ENCODE peak calls at places on chromosomes 4 and X, in ten cellular contexts. One of them, this sample, is unnamed.

GRCh38 chrX:49812177-49812576 is 16.9 kb upstream of the PAGE4 start:
- DNase-seq in GM12892: no peak
- DNase-seq in T1000: no peak
- DNase-seq in Kasumi-1: no peak
- DNase-seq in activated CD4-positive, alpha-beta T cell treated with anti-CD3 and anti-CD28 coated beads, Interleukin-2, amount 10 ng/mL, durations not matched to agents 7 days and 5 days: no peak
- DNase-seq in DMS79 treated with DMSO at 0.1 percent for 48 hours: no peak
- DNase-seq in EL: no peak
- DNase-seq in left kidney: no peak
- DNase-seq in hepatocyte: no peak
- DNase-seq in iPS DF 6.9: no peak
- DNase-seq in this sample: no peak

GRCh38 chr4:48271626-48272025 is 2.0 kb upstream of the TEC start:
- DNase-seq in GM12892: no peak
- DNase-seq in T1000: no peak
- DNase-seq in Kasumi-1: no peak
- DNase-seq in activated CD4-positive, alpha-beta T cell treated with anti-CD3 and anti-CD28 coated beads, Interleukin-2, amount 10 ng/mL, durations not matched to agents 7 days and 5 days: no peak
- DNase-seq in DMS79 treated with DMSO at 0.1 percent for 48 hours: no peak
- DNase-seq in EL: no peak
- DNase-seq in left kidney: no peak
- DNase-seq in hepatocyte: no peak
- DNase-seq in iPS DF 6.9: no peak
- DNase-seq in this sample: no peak

GRCh38 chr4:189279188-189279587 is 661.5 kb upstream of the FRG1 start:
- DNase-seq in GM12892: no peak
- DNase-seq in T1000: no peak
- DNase-seq in Kasumi-1: no peak
- DNase-seq in activated CD4-positive, alpha-beta T cell treated with anti-CD3 and anti-CD28 coated beads, Interleukin-2, amount 10 ng/mL, durations not matched to agents 7 days and 5 days: no peak
- DNase-seq in DMS79 treated with DMSO at 0.1 percent for 48 hours: no peak
- DNase-seq in EL: peak
- DNase-seq in left kidney: no peak
- DNase-seq in hepatocyte: no peak
- DNase-seq in iPS DF 6.9: no peak
- DNase-seq in this sample: no peak

GRCh38 chrX:56385336-56385735 is 153.2 kb downstream of the KLF8 start:
- DNase-seq in GM12892: no peak
- DNase-seq in T1000: no peak
- DNase-seq in Kasumi-1: no peak
- DNase-seq in activated CD4-positive, alpha-beta T cell treated with anti-CD3 and anti-CD28 coated beads, Interleukin-2, amount 10 ng/mL, durations not matched to agents 7 days and 5 days: peak
- DNase-seq in DMS79 treated with DMSO at 0.1 percent for 48 hours: no peak
- DNase-seq in EL: no peak
- DNase-seq in left kidney: no peak
- DNase-seq in hepatocyte: no peak
- DNase-seq in iPS DF 6.9: no peak
- DNase-seq in this sample: peak

GRCh38 chr4:123505457-123506310 is 109.1 kb downstream of the SPRY1 start:
- DNase-seq in GM12892: peak
- DNase-seq in T1000: no peak
- DNase-seq in Kasumi-1: peak
- DNase-seq in activated CD4-positive, alpha-beta T cell treated with anti-CD3 and anti-CD28 coated beads, Interleukin-2, amount 10 ng/mL, durations not matched to agents 7 days and 5 days: peak
- DNase-seq in DMS79 treated with DMSO at 0.1 percent for 48 hours: peak
- DNase-seq in EL: peak
- DNase-seq in left kidney: peak
- DNase-seq in hepatocyte: peak
- DNase-seq in iPS DF 6.9: peak
- DNase-seq in this sample: peak

GRCh38 chrX:17682259-17682658 is 55.0 kb upstream of the SCML1 start:
- DNase-seq in GM12892: no peak
- DNase-seq in T1000: no peak
- DNase-seq in Kasumi-1: no peak
- DNase-seq in activated CD4-positive, alpha-beta T cell treated with anti-CD3 and anti-CD28 coated beads, Interleukin-2, amount 10 ng/mL, durations not matched to agents 7 days and 5 days: no peak
- DNase-seq in DMS79 treated with DMSO at 0.1 percent for 48 hours: no peak
- DNase-seq in EL: no peak
- DNase-seq in left kidney: no peak
- DNase-seq in hepatocyte: no peak
- DNase-seq in iPS DF 6.9: no peak
- DNase-seq in this sample: peak

GRCh38 chr4:76035799-76036389 is at the start of gene CXCL11:
- DNase-seq in GM12892: no peak
- DNase-seq in T1000: no peak
- DNase-seq in Kasumi-1: no peak
- DNase-seq in activated CD4-positive, alpha-beta T cell treated with anti-CD3 and anti-CD28 coated beads, Interleukin-2, amount 10 ng/mL, durations not matched to agents 7 days and 5 days: no peak
- DNase-seq in DMS79 treated with DMSO at 0.1 percent for 48 hours: no peak
- DNase-seq in EL: no peak
- DNase-seq in left kidney: no peak
- DNase-seq in hepatocyte: no peak
- DNase-seq in iPS DF 6.9: no peak
- DNase-seq in this sample: no peak

GRCh38 chrX:38375888-38376287 is 23.5 kb downstream of the OTC start:
- DNase-seq in GM12892: peak
- DNase-seq in T1000: no peak
- DNase-seq in Kasumi-1: peak
- DNase-seq in activated CD4-positive, alpha-beta T cell treated with anti-CD3 and anti-CD28 coated beads, Interleukin-2, amount 10 ng/mL, durations not matched to agents 7 days and 5 days: peak
- DNase-seq in DMS79 treated with DMSO at 0.1 percent for 48 hours: no peak
- DNase-seq in EL: no peak
- DNase-seq in left kidney: peak
- DNase-seq in hepatocyte: peak
- DNase-seq in iPS DF 6.9: no peak
- DNase-seq in this sample: no peak

GRCh38 chr4:110049951-110050925 is 137.6 kb downstream of the EGF start:
- DNase-seq in GM12892: peak
- DNase-seq in T1000: no peak
- DNase-seq in Kasumi-1: peak
- DNase-seq in activated CD4-positive, alpha-beta T cell treated with anti-CD3 and anti-CD28 coated beads, Interleukin-2, amount 10 ng/mL, durations not matched to agents 7 days and 5 days: peak
- DNase-seq in DMS79 treated with DMSO at 0.1 percent for 48 hours: no peak
- DNase-seq in EL: peak
- DNase-seq in left kidney: peak
- DNase-seq in hepatocyte: peak
- DNase-seq in iPS DF 6.9: peak
- DNase-seq in this sample: peak

GRCh38 chrX:30224541-30224940 is 5.9 kb upstream of the MAGEB3 start:
- DNase-seq in GM12892: no peak
- DNase-seq in T1000: no peak
- DNase-seq in Kasumi-1: no peak
- DNase-seq in activated CD4-positive, alpha-beta T cell treated with anti-CD3 and anti-CD28 coated beads, Interleukin-2, amount 10 ng/mL, durations not matched to agents 7 days and 5 days: no peak
- DNase-seq in DMS79 treated with DMSO at 0.1 percent for 48 hours: no peak
- DNase-seq in EL: no peak
- DNase-seq in left kidney: peak
- DNase-seq in hepatocyte: no peak
- DNase-seq in iPS DF 6.9: no peak
- DNase-seq in this sample: no peak

GRCh38 chr4:80322716-80323115 is 12.8 kb upstream of the CFAP299 start:
- DNase-seq in GM12892: no peak
- DNase-seq in T1000: no peak
- DNase-seq in Kasumi-1: peak
- DNase-seq in activated CD4-positive, alpha-beta T cell treated with anti-CD3 and anti-CD28 coated beads, Interleukin-2, amount 10 ng/mL, durations not matched to agents 7 days and 5 days: no peak
- DNase-seq in DMS79 treated with DMSO at 0.1 percent for 48 hours: no peak
- DNase-seq in EL: peak
- DNase-seq in left kidney: peak
- DNase-seq in hepatocyte: peak
- DNase-seq in iPS DF 6.9: no peak
- DNase-seq in this sample: no peak

GRCh38 chr4:66899422-66900065 is 645.8 kb downstream of the CENPC start:
- DNase-seq in GM12892: no peak
- DNase-seq in T1000: no peak
- DNase-seq in Kasumi-1: no peak
- DNase-seq in activated CD4-positive, alpha-beta T cell treated with anti-CD3 and anti-CD28 coated beads, Interleukin-2, amount 10 ng/mL, durations not matched to agents 7 days and 5 days: no peak
- DNase-seq in DMS79 treated with DMSO at 0.1 percent for 48 hours: no peak
- DNase-seq in EL: no peak
- DNase-seq in left kidney: no peak
- DNase-seq in hepatocyte: no peak
- DNase-seq in iPS DF 6.9: no peak
- DNase-seq in this sample: no peak

GRCh38 chrX:24153175-24153795 is 3.8 kb downstream of the ZFX start:
- DNase-seq in GM12892: no peak
- DNase-seq in T1000: no peak
- DNase-seq in Kasumi-1: no peak
- DNase-seq in activated CD4-positive, alpha-beta T cell treated with anti-CD3 and anti-CD28 coated beads, Interleukin-2, amount 10 ng/mL, durations not matched to agents 7 days and 5 days: peak
- DNase-seq in DMS79 treated with DMSO at 0.1 percent for 48 hours: peak
- DNase-seq in EL: peak
- DNase-seq in left kidney: no peak
- DNase-seq in hepatocyte: peak
- DNase-seq in iPS DF 6.9: no peak
- DNase-seq in this sample: no peak

GRCh38 chr4:770022-770421 is 55.9 kb downstream of the CPLX1 start:
- DNase-seq in GM12892: no peak
- DNase-seq in T1000: no peak
- DNase-seq in Kasumi-1: no peak
- DNase-seq in activated CD4-positive, alpha-beta T cell treated with anti-CD3 and anti-CD28 coated beads, Interleukin-2, amount 10 ng/mL, durations not matched to agents 7 days and 5 days: no peak
- DNase-seq in DMS79 treated with DMSO at 0.1 percent for 48 hours: no peak
- DNase-seq in EL: no peak
- DNase-seq in left kidney: no peak
- DNase-seq in hepatocyte: no peak
- DNase-seq in iPS DF 6.9: no peak
- DNase-seq in this sample: no peak

GRCh38 chr4:5976921-5977320 is 41.3 kb downstream of the C4orf50 start:
- DNase-seq in GM12892: no peak
- DNase-seq in T1000: no peak
- DNase-seq in Kasumi-1: no peak
- DNase-seq in activated CD4-positive, alpha-beta T cell treated with anti-CD3 and anti-CD28 coated beads, Interleukin-2, amount 10 ng/mL, durations not matched to agents 7 days and 5 days: no peak
- DNase-seq in DMS79 treated with DMSO at 0.1 percent for 48 hours: no peak
- DNase-seq in EL: no peak
- DNase-seq in left kidney: no peak
- DNase-seq in hepatocyte: no peak
- DNase-seq in iPS DF 6.9: no peak
- DNase-seq in this sample: no peak

GRCh38 chr4:102196221-102196620 is 149.1 kb downstream of the SLC39A8 start:
- DNase-seq in GM12892: no peak
- DNase-seq in T1000: no peak
- DNase-seq in Kasumi-1: peak
- DNase-seq in activated CD4-positive, alpha-beta T cell treated with anti-CD3 and anti-CD28 coated beads, Interleukin-2, amount 10 ng/mL, durations not matched to agents 7 days and 5 days: no peak
- DNase-seq in DMS79 treated with DMSO at 0.1 percent for 48 hours: no peak
- DNase-seq in EL: peak
- DNase-seq in left kidney: no peak
- DNase-seq in hepatocyte: no peak
- DNase-seq in iPS DF 6.9: no peak
- DNase-seq in this sample: no peak

GRCh38 chr4:22410645-22411247 is 105.1 kb downstream of the ADGRA3 start:
- DNase-seq in GM12892: no peak
- DNase-seq in T1000: no peak
- DNase-seq in Kasumi-1: peak
- DNase-seq in activated CD4-positive, alpha-beta T cell treated with anti-CD3 and anti-CD28 coated beads, Interleukin-2, amount 10 ng/mL, durations not matched to agents 7 days and 5 days: no peak
- DNase-seq in DMS79 treated with DMSO at 0.1 percent for 48 hours: peak
- DNase-seq in EL: no peak
- DNase-seq in left kidney: peak
- DNase-seq in hepatocyte: peak
- DNase-seq in iPS DF 6.9: no peak
- DNase-seq in this sample: no peak

GRCh38 chr4:75004755-75005668 is 72.1 kb downstream of the PARM1 start:
- DNase-seq in GM12892: peak
- DNase-seq in T1000: no peak
- DNase-seq in Kasumi-1: no peak
- DNase-seq in activated CD4-positive, alpha-beta T cell treated with anti-CD3 and anti-CD28 coated beads, Interleukin-2, amount 10 ng/mL, durations not matched to agents 7 days and 5 days: no peak
- DNase-seq in DMS79 treated with DMSO at 0.1 percent for 48 hours: peak
- DNase-seq in EL: no peak
- DNase-seq in left kidney: peak
- DNase-seq in hepatocyte: no peak
- DNase-seq in iPS DF 6.9: no peak
- DNase-seq in this sample: no peak

GRCh38 chr4:176635372-176636261 is 157.1 kb downstream of the VEGFC start:
- DNase-seq in GM12892: no peak
- DNase-seq in T1000: peak
- DNase-seq in Kasumi-1: no peak
- DNase-seq in activated CD4-positive, alpha-beta T cell treated with anti-CD3 and anti-CD28 coated beads, Interleukin-2, amount 10 ng/mL, durations not matched to agents 7 days and 5 days: no peak
- DNase-seq in DMS79 treated with DMSO at 0.1 percent for 48 hours: no peak
- DNase-seq in EL: peak
- DNase-seq in left kidney: peak
- DNase-seq in hepatocyte: peak
- DNase-seq in iPS DF 6.9: no peak
- DNase-seq in this sample: no peak

GRCh38 chr4:10635096-10635495 is 49.5 kb downstream of the CLNK start:
- DNase-seq in GM12892: no peak
- DNase-seq in T1000: no peak
- DNase-seq in Kasumi-1: no peak
- DNase-seq in activated CD4-positive, alpha-beta T cell treated with anti-CD3 and anti-CD28 coated beads, Interleukin-2, amount 10 ng/mL, durations not matched to agents 7 days and 5 days: no peak
- DNase-seq in DMS79 treated with DMSO at 0.1 percent for 48 hours: no peak
- DNase-seq in EL: no peak
- DNase-seq in left kidney: no peak
- DNase-seq in hepatocyte: no peak
- DNase-seq in iPS DF 6.9: no peak
- DNase-seq in this sample: no peak

GRCh38 chr4:114997596-114997995 is 115.8 kb downstream of the NDST4 start:
- DNase-seq in GM12892: no peak
- DNase-seq in T1000: no peak
- DNase-seq in Kasumi-1: no peak
- DNase-seq in activated CD4-positive, alpha-beta T cell treated with anti-CD3 and anti-CD28 coated beads, Interleukin-2, amount 10 ng/mL, durations not matched to agents 7 days and 5 days: no peak
- DNase-seq in DMS79 treated with DMSO at 0.1 percent for 48 hours: no peak
- DNase-seq in EL: no peak
- DNase-seq in left kidney: no peak
- DNase-seq in hepatocyte: no peak
- DNase-seq in iPS DF 6.9: no peak
- DNase-seq in this sample: no peak

GRCh38 chrX:121479406-121479805 is 432.0 kb downstream of the GLUD2 start:
- DNase-seq in GM12892: no peak
- DNase-seq in T1000: no peak
- DNase-seq in Kasumi-1: no peak
- DNase-seq in activated CD4-positive, alpha-beta T cell treated with anti-CD3 and anti-CD28 coated beads, Interleukin-2, amount 10 ng/mL, durations not matched to agents 7 days and 5 days: no peak
- DNase-seq in DMS79 treated with DMSO at 0.1 percent for 48 hours: no peak
- DNase-seq in EL: peak
- DNase-seq in left kidney: no peak
- DNase-seq in hepatocyte: no peak
- DNase-seq in iPS DF 6.9: no peak
- DNase-seq in this sample: no peak

GRCh38 chr4:71268156-71268555 is 70.7 kb upstream of the SLC4A4 start:
- DNase-seq in GM12892: no peak
- DNase-seq in T1000: no peak
- DNase-seq in Kasumi-1: no peak
- DNase-seq in activated CD4-positive, alpha-beta T cell treated with anti-CD3 and anti-CD28 coated beads, Interleukin-2, amount 10 ng/mL, durations not matched to agents 7 days and 5 days: no peak
- DNase-seq in DMS79 treated with DMSO at 0.1 percent for 48 hours: no peak
- DNase-seq in EL: peak
- DNase-seq in left kidney: peak
- DNase-seq in hepatocyte: no peak
- DNase-seq in iPS DF 6.9: no peak
- DNase-seq in this sample: no peak

GRCh38 chr4:152693875-152694274 is 14.1 kb upstream of the TMEM154 start:
- DNase-seq in GM12892: no peak
- DNase-seq in T1000: no peak
- DNase-seq in Kasumi-1: no peak
- DNase-seq in activated CD4-positive, alpha-beta T cell treated with anti-CD3 and anti-CD28 coated beads, Interleukin-2, amount 10 ng/mL, durations not matched to agents 7 days and 5 days: no peak
- DNase-seq in DMS79 treated with DMSO at 0.1 percent for 48 hours: no peak
- DNase-seq in EL: no peak
- DNase-seq in left kidney: no peak
- DNase-seq in hepatocyte: no peak
- DNase-seq in iPS DF 6.9: no peak
- DNase-seq in this sample: no peak

GRCh38 chr4:184510431-184510830 is 36.1 kb upstream of the IRF2 start:
- DNase-seq in GM12892: no peak
- DNase-seq in T1000: no peak
- DNase-seq in Kasumi-1: no peak
- DNase-seq in activated CD4-positive, alpha-beta T cell treated with anti-CD3 and anti-CD28 coated beads, Interleukin-2, amount 10 ng/mL, durations not matched to agents 7 days and 5 days: no peak
- DNase-seq in DMS79 treated with DMSO at 0.1 percent for 48 hours: no peak
- DNase-seq in EL: no peak
- DNase-seq in left kidney: no peak
- DNase-seq in hepatocyte: no peak
- DNase-seq in iPS DF 6.9: no peak
- DNase-seq in this sample: no peak

GRCh38 chrX:40130207-40130606 is 32.4 kb upstream of the BCOR start:
- DNase-seq in GM12892: no peak
- DNase-seq in T1000: no peak
- DNase-seq in Kasumi-1: no peak
- DNase-seq in activated CD4-positive, alpha-beta T cell treated with anti-CD3 and anti-CD28 coated beads, Interleukin-2, amount 10 ng/mL, durations not matched to agents 7 days and 5 days: no peak
- DNase-seq in DMS79 treated with DMSO at 0.1 percent for 48 hours: no peak
- DNase-seq in EL: peak
- DNase-seq in left kidney: no peak
- DNase-seq in hepatocyte: no peak
- DNase-seq in iPS DF 6.9: no peak
- DNase-seq in this sample: no peak

GRCh38 chr4:161256716-161257115 is 907.1 kb downstream of the FSTL5 start:
- DNase-seq in GM12892: no peak
- DNase-seq in T1000: no peak
- DNase-seq in Kasumi-1: peak
- DNase-seq in activated CD4-positive, alpha-beta T cell treated with anti-CD3 and anti-CD28 coated beads, Interleukin-2, amount 10 ng/mL, durations not matched to agents 7 days and 5 days: no peak
- DNase-seq in DMS79 treated with DMSO at 0.1 percent for 48 hours: no peak
- DNase-seq in EL: no peak
- DNase-seq in left kidney: peak
- DNase-seq in hepatocyte: peak
- DNase-seq in iPS DF 6.9: no peak
- DNase-seq in this sample: no peak

GRCh38 chr4:39464886-39465501 is 6.1 kb downstream of the LIAS start:
- DNase-seq in GM12892: no peak
- DNase-seq in T1000: no peak
- DNase-seq in Kasumi-1: peak
- DNase-seq in activated CD4-positive, alpha-beta T cell treated with anti-CD3 and anti-CD28 coated beads, Interleukin-2, amount 10 ng/mL, durations not matched to agents 7 days and 5 days: no peak
- DNase-seq in DMS79 treated with DMSO at 0.1 percent for 48 hours: no peak
- DNase-seq in EL: peak
- DNase-seq in left kidney: peak
- DNase-seq in hepatocyte: peak
- DNase-seq in iPS DF 6.9: no peak
- DNase-seq in this sample: no peak